ENCODE peak calls at places on chromosome 19, in seven cellular contexts. W, L, V, S, Y, N and G are unnamed samples.

GRCh38 chr19:7476941-7477494 is 11.8 kb downstream of the PEX11G start:
- DNase-seq in W (no peak), L (no peak), V (no peak), S (no peak), Y (no peak), N (no peak), G (no peak)

GRCh38 chr19:2014081-2014693 is 1.3 kb downstream of the BTBD2 start:
- DNase-seq in W (no peak), L (no peak), V (no peak), S (no peak), Y (no peak), N (no peak), G (no peak)

GRCh38 chr19:872266-872951 is 12.9 kb downstream of the CFD start:
- DNase-seq in W (peak), L (peak), V (peak), S (no peak), Y (no peak), N (peak), G (no peak)

GRCh38 chr19:56942749-56943148 is 102.2 kb upstream of the PEG3 start:
- DNase-seq in W (no peak), L (peak), V (no peak), S (no peak), Y (no peak), N (peak), G (no peak)

GRCh38 chr19:41437944-41438574 is 1.7 kb downstream of the DMAC2 start:
- DNase-seq in W (no peak), L (no peak), V (no peak), S (no peak), Y (no peak), N (no peak), G (no peak)

GRCh38 chr19:1917926-1918325 is 12.7 kb downstream of the ADAT3 start:
- DNase-seq in W (no peak), L (no peak), V (no peak), S (no peak), Y (no peak), N (no peak), G (no peak)

GRCh38 chr19:7605490-7606222 is 10.0 kb downstream of the CAMSAP3 start:
- DNase-seq in W (peak), L (no peak), V (no peak), S (no peak), Y (no peak), N (no peak), G (no peak)

GRCh38 chr19:19452241-19453128 is 47.0 kb downstream of the GATAD2A start:
- DNase-seq in W (no peak), L (no peak), V (no peak), S (no peak), Y (no peak), N (no peak), G (no peak)

GRCh38 chr19:33654840-33655508 is 33.2 kb downstream of the CHST8 start:
- DNase-seq in W (no peak), L (no peak), V (no peak), S (no peak), Y (no peak), N (no peak), G (no peak)

GRCh38 chr19:40217921-40218890 is at the start of gene TTC9B:
- DNase-seq in W (no peak), L (peak), V (no peak), S (peak), Y (no peak), N (no peak), G (peak)

GRCh38 chr19:49324801-49325491 is at the start of gene SLC6A16:
- DNase-seq in W (no peak), L (no peak), V (no peak), S (no peak), Y (no peak), N (no peak), G (no peak)